ENCODE peak calls at places on chromosomes 3 and 15, in five cellular contexts. Y is HEK293T, W is HepG2, E is H1, V is GM12878. H is an unnamed sample.
A peak's percentile ranks its signal among the peaks of the same experiment; 100 is the strongest.

GRCh38 chr3:50573566-50574279 is 4.4 kb downstream of the HEMK1 start:
- DNase-seq in Y (no peak), W (no peak), E (no peak), V (no peak), H (no peak)

GRCh38 chr3:195208183-195208582 is 62.8 kb downstream of the XXYLT1 start:
- DNase-seq in Y (no peak), W (no peak), E (no peak), V (peak; percentile 89), H (no peak)

GRCh38 chr3:150603888-150604319 is 783 bp downstream of the SELENOT start:
- DNase-seq in Y (peak; percentile 15), W (peak; percentile 9), E (no peak), V (no peak), H (no peak)

GRCh38 chr15:51105430-51106016 is 10.8 kb upstream of the TNFAIP8L3 start:
- DNase-seq in Y (no peak), W (no peak), E (no peak), V (no peak), H (no peak)

GRCh38 chr15:90099072-90099867 is 3.0 kb downstream of the IDH2 start:
- DNase-seq in Y (no peak), W (no peak), E (no peak), V (no peak), H (no peak)

GRCh38 chr3:176430244-176430893 is 766.9 kb downstream of the TBL1XR1 start:
- DNase-seq in Y (peak; percentile 31), W (peak; percentile 8), E (no peak), V (no peak), H (peak; percentile 35)

GRCh38 chr3:134002326-134002725 is 27.4 kb downstream of the SLCO2A1 start:
- DNase-seq in Y (no peak), W (no peak), E (no peak), V (no peak), H (no peak)

GRCh38 chr15:60095711-60096110 is 91.6 kb downstream of the FOXB1 start:
- DNase-seq in Y (no peak), W (no peak), E (no peak), V (no peak), H (no peak)

GRCh38 chr15:47652853-47653243 is 64.5 kb upstream of the SEMA6D start:
- DNase-seq in Y (no peak), W (no peak), E (no peak), V (no peak), H (no peak)

GRCh38 chr15:73906346-73907017 is 19.8 kb upstream of the LOXL1 start:
- DNase-seq in Y (no peak), W (no peak), E (no peak), V (no peak), H (no peak)

GRCh38 chr15:86347245-86347644 is 267.6 kb downstream of the AGBL1 start:
- DNase-seq in Y (no peak), W (no peak), E (no peak), V (no peak), H (no peak)

GRCh38 chr15:35671197-35671596 is 125.2 kb upstream of the DPH6 start:
- DNase-seq in Y (no peak), W (no peak), E (no peak), V (no peak), H (no peak)

GRCh38 chr3:101873619-101874018 is 24.3 kb downstream of the NFKBIZ start:
- DNase-seq in Y (no peak), W (no peak), E (no peak), V (no peak), H (no peak)

GRCh38 chr3:23748398-23749110 is 57.2 kb upstream of the UBE2E1 start:
- DNase-seq in Y (no peak), W (no peak), E (no peak), V (no peak), H (no peak)

GRCh38 chr3:193830791-193831191 is 237.8 kb downstream of the OPA1 start:
- DNase-seq in Y (no peak), W (no peak), E (no peak), V (no peak), H (no peak)

GRCh38 chr15:40982855-40983254 is 29.6 kb downstream of the CHAC1 start:
- DNase-seq in Y (no peak), W (no peak), E (no peak), V (no peak), H (no peak)

GRCh38 chr3:168284728-168285127 is 189.0 kb upstream of the GOLIM4 start:
- DNase-seq in Y (no peak), W (no peak), E (no peak), V (no peak), H (no peak)

GRCh38 chr3:42705039-42705767 is 2.6 kb upstream of the HHATL start:
- DNase-seq in Y (no peak), W (no peak), E (no peak), V (no peak), H (no peak)

GRCh38 chr3:55198554-55198953 is 270.7 kb upstream of the LRTM1 start:
- DNase-seq in Y (no peak), W (no peak), E (no peak), V (no peak), H (no peak)

GRCh38 chr3:52053307-52054304 is 2.8 kb downstream of the DUSP7 start:
- DNase-seq in Y (no peak), W (no peak), E (no peak), V (peak; percentile 45), H (no peak)
- TF ChIP-seq SUZ12 in Y (no peak), W (no peak), E (no peak), V (no peak), H (no peak)

DNA sequence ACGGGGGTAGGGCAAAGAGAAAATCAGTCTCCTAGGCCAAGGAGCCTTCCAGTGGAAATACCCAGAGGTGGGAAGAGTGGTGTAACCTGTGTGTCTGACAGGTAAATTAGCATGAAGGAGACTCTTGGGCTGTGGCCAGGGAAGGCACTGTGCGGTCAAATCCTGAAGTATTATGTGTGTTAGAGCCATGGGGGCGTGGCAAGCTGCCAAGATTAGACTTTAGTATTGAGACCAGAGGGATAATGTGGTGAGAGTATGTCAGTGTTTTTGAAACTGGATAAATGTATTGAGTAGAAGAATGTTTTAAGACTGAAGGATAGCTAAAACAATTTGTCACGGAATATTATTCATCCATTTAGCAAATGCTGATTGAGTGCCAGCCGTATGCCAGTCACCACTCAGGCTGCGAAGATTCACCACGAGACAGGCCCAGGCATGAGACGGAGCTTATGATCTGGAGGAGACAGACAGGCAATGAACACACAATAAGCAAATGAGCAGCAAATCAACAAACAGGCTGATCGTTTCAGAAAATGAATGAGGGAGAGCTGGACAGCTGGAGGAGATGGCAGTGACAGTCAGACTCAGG is 445.9 kb downstream of the MCTP2 start:
- DNase-seq in Y (no peak), W (no peak), E (no peak), V (no peak), H (no peak)
- TF ChIP-seq SUZ12 in Y (no peak), W (no peak), E (no peak), V (no peak), H (no peak)

GRCh38 chr15:69677403-69677802 is 224.8 kb downstream of the RPLP1 start:
- DNase-seq in Y (no peak), W (no peak), E (no peak), V (peak; percentile 28), H (no peak)
- TF ChIP-seq SUZ12 in Y (no peak), W (no peak), E (no peak), V (no peak), H (no peak)

GRCh38 chr3:132289311-132289710 is 27.9 kb upstream of the ACP3 start:
- DNase-seq in Y (no peak), W (no peak), E (no peak), V (no peak), H (no peak)

GRCh38 chr3:132292062-132292461 is 25.1 kb upstream of the ACP3 start:
- DNase-seq in Y (no peak), W (no peak), E (no peak), V (no peak), H (no peak)

GRCh38 chr3:132293231-132293630 is 24.0 kb upstream of the ACP3 start:
- DNase-seq in Y (no peak), W (no peak), E (no peak), V (no peak), H (no peak)

GRCh38 chr3:132288357-132288756 is 28.9 kb upstream of the ACP3 start:
- DNase-seq in Y (no peak), W (no peak), E (no peak), V (no peak), H (no peak)

DNA sequence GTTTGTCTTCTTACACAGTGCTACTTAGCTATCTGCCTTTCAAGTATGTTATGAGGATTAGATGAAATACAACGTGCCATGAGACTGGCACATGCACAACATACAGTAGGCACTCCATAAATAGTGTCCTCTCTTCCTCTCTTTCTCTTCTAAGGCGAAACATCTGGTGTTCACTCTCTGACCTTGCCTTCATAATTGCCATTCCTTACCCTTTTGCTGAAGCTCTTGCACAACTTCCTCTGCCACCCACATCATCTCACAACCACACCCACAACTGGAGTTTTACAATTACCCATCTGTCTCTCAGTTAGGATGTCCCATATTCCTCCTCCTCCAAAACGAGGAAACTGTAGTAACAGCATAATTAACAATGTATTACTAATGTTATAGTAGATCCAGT is 26.4 kb upstream of the ACP3 start:
- DNase-seq in Y (no peak), W (no peak), E (no peak), V (no peak), H (no peak)
- TF ChIP-seq SUZ12 in Y (no peak), W (no peak), E (no peak), V (no peak), H (no peak)

GRCh38 chr3:196842567-196843434 is 24.9 kb upstream of the SENP5 start:
- DNase-seq in Y (no peak), W (peak; percentile 21), E (no peak), V (no peak), H (no peak)
- TF ChIP-seq SUZ12 in Y (no peak), W (no peak), E (no peak), V (no peak), H (no peak)

GRCh38 chr3:39384665-39385000 is 1.5 kb downstream of the SLC25A38 start:
- DNase-seq in Y (no peak), W (no peak), E (no peak), V (no peak), H (no peak)

GRCh38 chr3:39383913-39384664 is 919 bp downstream of the SLC25A38 start:
- DNase-seq in Y (peak; percentile 95), W (peak; percentile 89), E (peak; percentile 82), V (peak; percentile 70), H (peak; percentile 94)

GRCh38 chr3:39381432-39381831 is 1.7 kb upstream of the SLC25A38 start:
- DNase-seq in Y (no peak), W (no peak), E (no peak), V (no peak), H (no peak)

GRCh38 chr3:39385456-39386098 is 2.4 kb downstream of the SLC25A38 start:
- DNase-seq in Y (no peak), W (no peak), E (no peak), V (no peak), H (no peak)

GRCh38 chr3:39383190-39383912 is at the start of gene SLC25A38:
- DNase-seq in Y (peak; percentile 81), W (peak; percentile 82), E (peak; percentile 56), V (no peak), H (peak; percentile 81)
- TF ChIP-seq SUZ12 in Y (no peak), W (no peak), E (no peak), V (no peak), H (no peak)